ENCODE peak calls at places on chromosomes 6 and 20, in six cellular contexts. B is epithelial cell of esophagus, M is progenitor cell of endocrine pancreas, Z is colonic mucosa, O is A549, S is pancreas. U is an unnamed sample.

GRCh38 chr6:43335469-43335868 is 26.8 kb upstream of the CRIP3 start:
- DNase-seq in S (no peak), B (no peak), O (no peak), M (no peak), Z (peak; percentile 30), U (no peak)

GRCh38 chr6:131054392-131055250 is 8.4 kb downstream of the EPB41L2 start:
- DNase-seq in M (no peak), O (peak; percentile 39), S (no peak), Z (no peak), B (peak; percentile 50), U (no peak)

GRCh38 chr20:39897058-39897457 is 792.0 kb downstream of the MAFB start:
- DNase-seq in O (no peak), S (no peak), Z (no peak), M (no peak), B (peak; percentile 74), U (no peak)

GRCh38 chr6:105322499-105323231 is 80.2 kb downstream of the PREP start:
- DNase-seq in B (peak; percentile 9), M (no peak), O (no peak), S (no peak), Z (no peak), U (no peak)

GRCh38 chr6:131931063-131931745 is 20.0 kb downstream of the CCN2 start:
- DNase-seq in M (no peak), S (no peak), B (no peak), Z (no peak), O (no peak), U (no peak)

GRCh38 chr6:41049548-41049947 is 3.5 kb upstream of the APOBEC2 start:
- DNase-seq in O (no peak), Z (no peak), B (peak; percentile 18), S (no peak), M (no peak), U (no peak)

GRCh38 chr20:32509639-32510066 is 75.5 kb downstream of the NOL4L start:
- DNase-seq in Z (no peak), O (peak; percentile 23), S (peak; percentile 34), B (no peak), M (no peak), U (peak; percentile 37)

GRCh38 chr6:43020847-43021246 is 576 bp upstream of the RRP36 start:
- DNase-seq in M (no peak), S (no peak), O (no peak), Z (no peak), B (no peak), U (no peak)

GRCh38 chr6:39997101-39997635 is 62.9 kb upstream of the MOCS1 start:
- DNase-seq in S (no peak), M (no peak), Z (no peak), B (no peak), O (no peak), U (no peak)

GRCh38 chr6:73156793-73157767 is 68.2 kb downstream of the KHDC1L start:
- DNase-seq in Z (no peak), M (no peak), O (no peak), B (no peak), S (no peak), U (no peak)

GRCh38 chr20:44072381-44072780 is 114.6 kb downstream of the JPH2 start:
- DNase-seq in M (peak; percentile 1), B (no peak), Z (no peak), S (no peak), O (no peak), U (no peak)

GRCh38 chr20:19370076-19371075 is 157.9 kb downstream of the SLC24A3 start:
- DNase-seq in Z (no peak), B (no peak), S (no peak), O (no peak), M (no peak), U (no peak)

GRCh38 chr20:10519361-10520048 is 84.4 kb downstream of the SLX4IP start:
- DNase-seq in S (no peak), B (peak; percentile 88), M (no peak), Z (no peak), O (no peak), U (no peak)

GRCh38 chr20:37920270-37920669 is 17.3 kb downstream of the VSTM2L start:
- DNase-seq in Z (no peak), M (no peak), B (no peak), S (no peak), O (no peak), U (no peak)

GRCh38 chr20:49478754-49479689 is 3.4 kb downstream of the KCNB1 start:
- DNase-seq in B (peak; percentile 15), Z (no peak), O (no peak), M (no peak), S (no peak), U (no peak)

GRCh38 chr20:41408986-41409385 is 42.4 kb upstream of the EMILIN3 start:
- DNase-seq in O (no peak), S (no peak), B (no peak), M (no peak), Z (no peak), U (no peak)

GRCh38 chr20:48236485-48237055 is 451.3 kb upstream of the SULF2 start:
- DNase-seq in O (no peak), Z (no peak), M (no peak), S (no peak), B (no peak), U (no peak)

GRCh38 chr6:48290595-48290994 is 179.6 kb upstream of the PTCHD4 start:
- DNase-seq in S (no peak), M (no peak), B (no peak), Z (no peak), O (no peak), U (no peak)

GRCh38 chr20:8675896-8676295 is 393.0 kb upstream of the PLCB4 start:
- DNase-seq in M (no peak), O (no peak), B (no peak), Z (no peak), S (no peak), U (no peak)

GRCh38 chr6:6154335-6154734 is 147.6 kb upstream of the NRN1 start:
- DNase-seq in Z (no peak), M (no peak), S (no peak), O (no peak), B (no peak), U (no peak)

GRCh38 chr6:127855542-127856159 is 45.2 kb downstream of the THEMIS start:
- DNase-seq in S (no peak), O (peak; percentile 20), B (peak; percentile 18), Z (no peak), M (no peak), U (no peak)

GRCh38 chr6:129936329-129937165 is 75.4 kb upstream of the TMEM244 start:
- DNase-seq in O (peak; percentile 68), Z (peak; percentile 67), S (no peak), M (no peak), B (peak; percentile 74), U (no peak)

GRCh38 chr6:144351338-144351737 is 66.2 kb downstream of the UTRN start:
- DNase-seq in O (no peak), Z (no peak), B (no peak), M (no peak), S (no peak), U (no peak)

GRCh38 chr6:41326092-41326491 is 9.3 kb upstream of the NCR2 start:
- DNase-seq in S (no peak), M (no peak), O (no peak), B (no peak), Z (no peak), U (no peak)

GRCh38 chr6:129671442-129672344 is 38.3 kb downstream of the ARHGAP18 start:
- DNase-seq in Z (no peak), O (no peak), B (no peak), S (no peak), M (no peak), U (peak; percentile 27)

GRCh38 chr6:35048631-35049083 is 92.5 kb downstream of the TCP11 start:
- DNase-seq in Z (peak; percentile 52), M (no peak), B (no peak), S (no peak), O (no peak), U (no peak)
- TF ChIP-seq CTCF in Z (no peak), M (no peak), B (peak; percentile 25), S (no peak), O (no peak), U (no peak)

GRCh38 chr6:18265787-18266523 is 1.6 kb upstream of the DEK start:
- DNase-seq in S (no peak), O (no peak), Z (no peak), B (no peak), M (no peak), U (no peak)

GRCh38 chr6:18265099-18265372 is 706 bp upstream of the DEK start:
- DNase-seq in O (no peak), M (no peak), S (no peak), Z (no peak), B (no peak), U (no peak)

GRCh38 chr6:18262812-18263560 is 1.3 kb downstream of the DEK start:
- DNase-seq in B (peak; percentile 32), Z (peak; percentile 42), S (no peak), O (peak; percentile 7), M (no peak), U (no peak)

GRCh38 chr6:18263561-18264337 is 581 bp downstream of the DEK start:
- DNase-seq in B (peak; percentile 61), S (peak; percentile 84), O (peak; percentile 63), M (peak; percentile 41), Z (peak; percentile 69), U (peak; percentile 36)

DNA sequence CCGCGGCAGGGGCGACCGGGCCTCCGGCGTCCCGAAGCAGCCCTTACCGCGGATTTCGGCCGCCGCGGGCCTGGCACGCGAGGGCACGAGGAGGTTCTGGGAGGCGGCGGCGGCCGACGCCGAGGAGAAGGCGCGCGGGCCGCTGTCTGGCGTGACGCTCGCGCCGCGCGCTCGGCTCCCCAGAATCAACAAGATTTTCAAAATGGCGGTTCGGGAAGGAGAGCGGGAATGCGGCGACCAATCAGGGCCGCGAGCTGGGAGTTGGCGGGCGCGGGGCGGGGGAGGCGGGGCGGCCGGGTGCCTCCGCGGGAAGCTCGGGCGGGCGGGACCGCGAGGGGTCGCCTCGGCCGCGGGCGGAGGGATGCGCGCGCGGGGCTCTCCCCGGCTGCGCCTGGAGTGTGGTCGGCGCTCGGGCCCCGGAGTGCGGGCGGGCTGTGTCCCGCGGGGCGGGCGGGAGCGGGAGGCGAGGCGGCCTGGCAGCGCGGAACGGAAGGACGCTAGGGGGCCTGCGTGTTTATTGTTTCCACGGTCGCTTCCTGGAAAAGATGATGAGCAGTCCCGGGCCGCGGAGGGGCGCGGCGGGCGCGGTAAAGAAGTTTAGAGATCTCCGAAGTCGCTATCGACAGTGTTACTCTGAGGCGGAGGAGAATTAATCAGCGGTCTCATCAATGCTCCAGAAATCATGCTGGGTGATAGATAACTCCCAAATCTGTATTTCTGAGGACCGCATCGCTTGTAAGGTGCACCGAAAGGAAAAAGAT is at the start of gene DEK:
- DNase-seq in O (peak; percentile 84), B (peak; percentile 86), M (peak; percentile 84), S (peak; percentile 90), Z (peak; percentile 91), U (peak; percentile 73)
- TF ChIP-seq CTCF in O (peak; percentile 47), B (peak; percentile 48), M (peak; percentile 60), S (peak; percentile 44), Z (peak; percentile 32), U (peak; percentile 41)

DNA sequence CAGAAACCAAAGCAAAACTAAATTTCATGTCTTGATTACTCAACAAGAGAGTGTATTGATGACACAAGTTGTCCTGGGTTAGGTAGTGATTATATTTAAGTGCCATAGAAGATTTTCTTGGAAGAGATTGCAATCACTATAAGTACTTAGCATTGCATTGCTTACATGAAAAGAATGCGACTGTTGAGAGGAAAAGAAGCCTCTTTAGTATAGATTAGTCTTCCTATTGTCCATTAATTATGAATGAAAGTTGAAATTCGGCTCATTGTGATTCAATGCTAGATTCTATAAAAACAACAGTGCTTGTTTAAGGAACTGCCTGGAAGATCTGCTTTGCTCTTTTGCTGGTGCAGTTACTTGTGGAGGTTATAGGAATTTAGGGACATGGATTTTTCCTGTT is 796.5 kb downstream of the KIF16B start:
- DNase-seq in Z (no peak), M (no peak), S (no peak), O (no peak), B (no peak), U (no peak)
- TF ChIP-seq CTCF in Z (no peak), M (no peak), S (no peak), O (no peak), B (no peak), U (no peak)

GRCh38 chr6:170514908-170515307 is 38.2 kb downstream of the PSMB1 start:
- DNase-seq in Z (no peak), O (no peak), B (no peak), S (no peak), M (no peak), U (no peak)
- TF ChIP-seq CTCF in Z (no peak), O (no peak), B (no peak), S (no peak), M (no peak), U (no peak)

U was measured in natural killer cell.